ENCODE peak calls at places on chromosomes 5 and 9, in ten cellular contexts. W is T-helper 9 cell; F is NCI-H748 treated with DMSO at 0.1 percent for 48 hours; P is NCI-H345; R is stimulated activated naive CD4-positive, alpha-beta T cell; A is NCI-H1417 treated with DMSO at 0.1 percent for 48 hours; C is HEK293T; X is tibial nerve; J is mesendoderm; G is posterior vena cava. B is an unnamed sample.

GRCh38 chr5:38453506-38453905 is 102.9 kb downstream of the LIFR start:
- DNase-seq in W (peak; percentile 9), F (no peak), P (no peak), R (peak; percentile 12), A (no peak), C (no peak), X (no peak), J (no peak), G (no peak), B (no peak)

GRCh38 chr5:10734832-10735231 is 26.2 kb downstream of the DAP start:
- DNase-seq in W (no peak), F (no peak), P (no peak), R (no peak), A (no peak), C (no peak), X (no peak), J (no peak), G (no peak), B (no peak)

GRCh38 chr9:92122061-92122460 is 6.8 kb upstream of the SPTLC1 start:
- DNase-seq in W (no peak), F (no peak), P (no peak), R (no peak), A (no peak), C (no peak), X (no peak), J (no peak), G (no peak), B (no peak)

GRCh38 chr5:35369965-35370790 is 139.9 kb upstream of the PRLR start:
- DNase-seq in W (no peak), F (peak; percentile 100), P (no peak), R (no peak), A (peak; percentile 76), C (no peak), X (no peak), J (peak; percentile 92), G (no peak), B (no peak)

GRCh38 chr5:147688965-147689364 is 93.6 kb downstream of the JAKMIP2 start:
- DNase-seq in W (no peak), F (no peak), P (no peak), R (no peak), A (no peak), C (no peak), X (peak; percentile 55), J (no peak), G (peak; percentile 80), B (no peak)

GRCh38 chr9:23824241-23825142 is 1.5 kb downstream of the ELAVL2 start:
- DNase-seq in W (no peak), F (peak; percentile 7), P (peak; percentile 36), R (no peak), A (no peak), C (no peak), X (no peak), J (peak; percentile 77), G (peak; percentile 62), B (no peak)

GRCh38 chr9:127955294-127956015 is 17.8 kb upstream of the DPM2 start:
- DNase-seq in W (peak; percentile 69), F (peak; percentile 91), P (peak; percentile 98), R (peak; percentile 76), A (peak; percentile 94), C (peak; percentile 45), X (no peak), J (peak; percentile 96), G (no peak), B (no peak)

GRCh38 chr9:110030632-110031031 is 177.3 kb downstream of the C9orf152 start:
- DNase-seq in W (no peak), F (no peak), P (no peak), R (no peak), A (no peak), C (no peak), X (no peak), J (no peak), G (no peak), B (no peak)

GRCh38 chr5:38184627-38185026 is 73.7 kb upstream of the EGFLAM start:
- DNase-seq in W (no peak), F (no peak), P (no peak), R (no peak), A (no peak), C (no peak), X (no peak), J (no peak), G (no peak), B (no peak)

B was measured in activated CD8-positive, alpha-beta memory T cell treated with anti-CD3 and anti-CD28 coated beads for 24 hours.